ENCODE peak calls at places on chromosomes 4 and X, in four cellular contexts. K, L, D and V are unnamed samples. For H3K4me1, the result is how much of the 10 kb centered on the place peaks cover.

GRCh38 chrX:39779952-39780783 is 317.6 kb downstream of the BCOR start:
- DNase-seq in K (no peak), D (no peak), L (no peak), V (no peak)

GRCh38 chr4:184163813-184164212 is 53.9 kb downstream of the ENPP6 start:
- DNase-seq in L (peak), K (peak), D (peak), V (peak)

GRCh38 chr4:110620352-110621327 is 2.2 kb downstream of the PITX2 start:
- DNase-seq in L (no peak), K (peak), D (no peak), V (no peak)

GRCh38 chr4:47494124-47494430 is 9.0 kb downstream of the ATP10D start:
- DNase-seq in K (no peak), L (no peak), D (no peak), V (no peak)

GRCh38 chr4:42865572-42866189 is 26.8 kb upstream of the GRXCR1 start:
- DNase-seq in D (no peak), K (peak), L (peak), V (no peak)

GRCh38 chrX:118346258-118347094 is 570 bp downstream of the WDR44 start:
- DNase-seq in K (no peak), D (peak), L (no peak), V (peak)

GRCh38 chr4:101155859-101156430 is 191.4 kb downstream of the PPP3CA start:
- DNase-seq in K (no peak), L (no peak), D (no peak), V (no peak)

GRCh38 chr4:173878701-173879100 is 348.7 kb upstream of the HAND2 start:
- DNase-seq in L (peak), K (peak), D (no peak), V (no peak)

GRCh38 chr4:172392741-172393140 is 579.5 kb downstream of the GALNTL6 start:
- DNase-seq in L (no peak), K (no peak), D (no peak), V (no peak)

GRCh38 chrX:37993857-37994619 is 12.3 kb upstream of the SYTL5 start:
- DNase-seq in K (no peak), D (peak), L (no peak), V (peak)

GRCh38 chr4:173217727-173218126 is 49.1 kb downstream of the GALNT7 start:
- DNase-seq in D (no peak), L (peak), K (peak), V (no peak)

GRCh38 chrX:19731307-19731706 is 156.1 kb downstream of the SH3KBP1 start:
- DNase-seq in K (no peak), D (no peak), L (no peak), V (no peak)

GRCh38 chr4:92629302-92629701 is 325.5 kb downstream of the GRID2 start:
- DNase-seq in L (no peak), D (no peak), K (no peak), V (no peak)

GRCh38 chr4:53775381-53775780 is 184.1 kb upstream of the LNX1 start:
- DNase-seq in D (no peak), L (no peak), K (peak), V (no peak)

GRCh38 chr4:37981425-37981824 is 21.2 kb downstream of the PTTG2 start:
- DNase-seq in K (no peak), D (no peak), L (no peak), V (no peak)

GRCh38 chr4:93261207-93261606 is 567.3 kb upstream of the ATOH1 start:
- DNase-seq in L (no peak), K (no peak), D (no peak), V (no peak)

GRCh38 chr4:177047070-177047850 is 254.5 kb upstream of the VEGFC start:
- DNase-seq in D (peak), K (peak), L (peak), V (no peak)

GRCh38 chr4:145979160-145979559 is 40.5 kb upstream of the ZNF827 start:
- DNase-seq in K (no peak), D (no peak), L (no peak), V (no peak)

GRCh38 chr4:143587703-143588102 is 74.2 kb downstream of the SMARCA5 start:
- DNase-seq in L (no peak), K (peak), D (no peak), V (no peak)

GRCh38 chr4:151198748-151199147 is 78.2 kb upstream of the PRSS48 start:
- DNase-seq in D (no peak), L (peak), K (no peak), V (no peak)

GRCh38 chr4:19678763-19679162 is 572.9 kb upstream of the SLIT2 start:
- DNase-seq in L (peak), K (peak), D (no peak), V (no peak)

GRCh38 chr4:129641179-129641578 is 545.2 kb downstream of the C4orf33 start:
- DNase-seq in D (no peak), L (peak), K (peak), V (no peak)

GRCh38 chr4:84644087-84644486 is 61.2 kb downstream of the CDS1 start:
- DNase-seq in D (no peak), L (no peak), K (no peak), V (no peak)

DNA sequence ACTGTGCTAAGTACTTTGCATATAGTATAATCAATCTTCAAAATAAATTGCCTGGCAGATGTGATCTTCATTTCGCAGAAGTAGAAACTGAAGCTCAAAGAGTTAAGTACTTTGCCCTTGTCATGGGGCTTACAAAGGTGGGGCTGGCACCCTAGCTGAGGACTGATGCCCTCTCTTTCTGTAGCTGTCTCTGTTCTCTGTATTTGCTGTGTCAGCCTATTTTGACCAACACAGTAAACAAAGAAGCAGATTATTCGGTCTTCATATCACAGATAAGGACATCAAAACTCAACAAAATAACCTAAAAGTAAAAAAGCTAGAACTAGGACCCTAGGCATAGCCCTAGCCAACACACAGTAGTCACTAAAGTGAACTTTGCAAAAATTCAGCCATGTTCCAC is 570.5 kb upstream of the TENM3 start:
- DNase-seq in L (no peak), K (no peak), D (no peak), V (no peak)
- TF ChIP-seq CTCF in L (no peak), K (no peak), D (no peak), V (no peak)

GRCh38 chr4:5956285-5957021 is 61.8 kb downstream of the C4orf50 start:
- DNase-seq in K (no peak), D (peak), L (no peak), V (no peak)
- H3K27ac ChIP-seq in K (no peak), D (no peak), L (no peak), V (no peak)

GRCh38 chr4:7894677-7895181 is 44.9 kb downstream of the AFAP1 start:
- DNase-seq in K (no peak), D (no peak), L (no peak), V (no peak)

GRCh38 chr4:7894098-7894676 is 45.5 kb downstream of the AFAP1 start:
- DNase-seq in L (no peak), D (no peak), K (no peak), V (no peak)

GRCh38 chr4:7893539-7893938 is 46.1 kb downstream of the AFAP1 start:
- DNase-seq in D (no peak), K (peak), L (peak), V (no peak)

GRCh38 chr4:7890635-7891393 is 48.8 kb downstream of the AFAP1 start:
- DNase-seq in L (peak), D (no peak), K (peak), V (no peak)

GRCh38 chr4:7892212-7893019 is 47.2 kb downstream of the AFAP1 start:
- DNase-seq in D (no peak), K (peak), L (peak), V (no peak)
- H3K4me1 ChIP-seq in D (under half), K (under half), L (under half), V (under half)

DNA sequence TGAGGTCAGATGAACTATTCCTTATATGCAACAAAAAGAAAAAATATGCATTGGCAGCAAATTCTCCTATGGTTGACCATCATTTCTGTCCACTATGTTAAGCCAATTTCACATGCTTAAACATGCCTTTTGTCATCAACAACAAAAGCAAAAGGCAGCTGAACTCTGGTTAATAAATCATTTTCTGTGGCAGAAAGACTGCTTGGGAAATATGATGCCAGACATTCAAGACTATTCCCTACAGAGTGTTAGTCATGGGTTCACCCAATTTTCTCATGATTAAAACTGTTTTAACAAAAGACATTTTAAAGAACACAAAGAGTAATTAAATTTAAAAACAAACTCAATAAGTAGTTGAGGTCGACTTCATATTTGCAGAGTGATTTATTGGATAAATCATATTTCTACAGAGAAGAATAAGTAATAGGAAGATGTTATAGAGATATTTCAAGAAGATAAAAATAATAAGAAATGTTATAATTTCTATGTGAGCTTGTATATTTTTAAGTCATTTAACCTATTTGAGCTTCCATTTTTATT is 890.6 kb downstream of the STPG2 start:
- DNase-seq in K (peak), L (no peak), D (no peak), V (no peak)
- TF ChIP-seq CTCF in K (no peak), L (no peak), D (no peak), V (no peak)